ENCODE peak calls at places on chromosome 13, in six cellular contexts. A, P, U, I, Q and W are unnamed samples.

GRCh38 chr13:114115191-114115671 is 17.2 kb downstream of the RASA3 start:
- DNase-seq in U (peak; percentile 63), I (peak; percentile 94), Q (peak; percentile 51), P (peak; percentile 85), A (no peak), W (no peak)

GRCh38 chr13:96817336-96817941 is 176.8 kb downstream of the OXGR1 start:
- DNase-seq in U (no peak), A (no peak), I (peak; percentile 10), P (no peak), Q (peak; percentile 23), W (no peak)

GRCh38 chr13:49569993-49570689 is 15.2 kb downstream of the RCBTB1 start:
- DNase-seq in A (no peak), P (no peak), Q (no peak), U (no peak), I (no peak), W (no peak)

GRCh38 chr13:109715902-109716301 is 70.5 kb downstream of the IRS2 start:
- DNase-seq in P (no peak), A (no peak), I (peak; percentile 5), U (peak; percentile 48), Q (peak; percentile 26), W (no peak)

GRCh38 chr13:22736084-22736767 is 444.6 kb upstream of the SGCG start:
- DNase-seq in Q (no peak), U (no peak), P (no peak), A (no peak), I (no peak), W (no peak)

GRCh38 chr13:113920606-113921306 is 53.1 kb downstream of the C13orf46 start:
- DNase-seq in A (no peak), P (no peak), I (no peak), U (no peak), Q (no peak), W (no peak)

GRCh38 chr13:113298001-113298945 is 1.2 kb downstream of the LAMP1 start:
- DNase-seq in U (no peak), Q (peak; percentile 31), P (no peak), I (no peak), A (no peak), W (no peak)

GRCh38 chr13:79973533-79973963 is 367.4 kb downstream of the SPRY2 start:
- DNase-seq in A (no peak), P (no peak), I (no peak), Q (peak; percentile 11), U (no peak), W (no peak)

GRCh38 chr13:18961383-18962117 is 220.1 kb downstream of the TUBA3C start:
- DNase-seq in I (no peak), U (no peak), A (no peak), Q (no peak), P (no peak), W (no peak)

GRCh38 chr13:82477436-82477835 is 1404.8 kb downstream of the SLITRK1 start:
- DNase-seq in U (no peak), A (no peak), P (no peak), I (no peak), Q (peak; percentile 15), W (no peak)

GRCh38 chr13:94435604-94436226 is 43.8 kb downstream of the DCT start:
- DNase-seq in P (no peak), I (peak; percentile 58), Q (peak; percentile 81), A (no peak), U (peak; percentile 6), W (no peak)

GRCh38 chr13:110520431-110521295 is 40.9 kb downstream of the RAB20 start:
- DNase-seq in A (no peak), P (peak; percentile 89), Q (peak; percentile 35), I (peak; percentile 53), U (no peak), W (no peak)

GRCh38 chr13:51862965-51863364 is 1.2 kb downstream of the CCDC70 start:
- DNase-seq in I (no peak), Q (no peak), U (no peak), P (no peak), A (no peak), W (no peak)

GRCh38 chr13:113975416-113975815 is 1.5 kb upstream of the C13orf46 start:
- DNase-seq in P (peak; percentile 61), A (no peak), I (no peak), U (no peak), Q (no peak), W (no peak)

GRCh38 chr13:114106991-114107685 is 25.3 kb downstream of the RASA3 start:
- DNase-seq in U (no peak), I (no peak), Q (no peak), P (peak; percentile 51), A (no peak), W (no peak)

GRCh38 chr13:51614350-51614786 is 30.1 kb downstream of the WDFY2 start:
- DNase-seq in I (no peak), P (no peak), U (no peak), Q (peak; percentile 87), A (no peak), W (no peak)

GRCh38 chr13:67421475-67421874 is 191.3 kb upstream of the PCDH9 start:
- DNase-seq in Q (peak; percentile 66), A (no peak), P (no peak), U (no peak), I (no peak), W (no peak)

GRCh38 chr13:111429064-111429558 is 108.7 kb downstream of the TEX29 start:
- DNase-seq in I (peak; percentile 18), P (no peak), Q (peak; percentile 38), U (no peak), A (no peak), W (no peak)

GRCh38 chr13:45626731-45627374 is 11.3 kb upstream of the ERICH6B start:
- DNase-seq in P (no peak), U (no peak), A (no peak), I (no peak), Q (peak; percentile 55), W (no peak)

GRCh38 chr13:93169980-93170379 is 56.6 kb upstream of the GPC6 start:
- DNase-seq in U (no peak), P (no peak), Q (no peak), A (no peak), I (peak; percentile 97), W (no peak)

GRCh38 chr13:98626298-98626940 is 49.5 kb upstream of the STK24 start:
- DNase-seq in U (no peak), Q (no peak), P (no peak), I (no peak), A (no peak), W (no peak)